ENCODE peak calls at places on chromosomes 6 and 20, in eight cellular contexts. One of them, this sample, is unnamed.

GRCh38 chr6:155630085-155630484 is 174.4 kb upstream of the NOX3 start:
- DNase-seq in body of pancreas: no peak
- DNase-seq in PC-9: no peak
- DNase-seq in PC-3: peak
- DNase-seq in ovary: no peak
- DNase-seq in CD8-positive, alpha-beta memory T cell: no peak
- DNase-seq in H9: no peak
- DNase-seq in RWPE1: no peak
- DNase-seq in this sample: no peak

GRCh38 chr6:8829296-8829695 is 394.0 kb upstream of the SLC35B3 start:
- DNase-seq in PC-3: no peak
- DNase-seq in PC-9: no peak
- DNase-seq in body of pancreas: no peak
- DNase-seq in H9: no peak
- DNase-seq in RWPE1: no peak
- DNase-seq in CD8-positive, alpha-beta memory T cell: no peak
- DNase-seq in ovary: no peak
- DNase-seq in this sample: no peak

GRCh38 chr20:50745634-50746137 is 14.3 kb downstream of the PARD6B start:
- DNase-seq in body of pancreas: no peak
- DNase-seq in PC-3: peak
- DNase-seq in RWPE1: no peak
- DNase-seq in PC-9: no peak
- DNase-seq in CD8-positive, alpha-beta memory T cell: no peak
- DNase-seq in ovary: no peak
- DNase-seq in H9: no peak
- DNase-seq in this sample: no peak

GRCh38 chr6:90406142-90406794 is 109.6 kb upstream of the BACH2 start:
- DNase-seq in ovary: no peak
- DNase-seq in PC-3: peak
- DNase-seq in H9: no peak
- DNase-seq in body of pancreas: no peak
- DNase-seq in RWPE1: peak
- DNase-seq in CD8-positive, alpha-beta memory T cell: no peak
- DNase-seq in PC-9: no peak
- DNase-seq in this sample: peak

GRCh38 chr6:73451166-73452106 is 661 bp downstream of the CGAS start:
- DNase-seq in body of pancreas: peak
- DNase-seq in PC-9: peak
- DNase-seq in CD8-positive, alpha-beta memory T cell: peak
- DNase-seq in RWPE1: peak
- DNase-seq in ovary: peak
- DNase-seq in H9: peak
- DNase-seq in PC-3: peak
- DNase-seq in this sample: peak

GRCh38 chr6:119142051-119142450 is 63.6 kb upstream of the FAM184A start:
- DNase-seq in CD8-positive, alpha-beta memory T cell: no peak
- DNase-seq in H9: no peak
- DNase-seq in PC-9: no peak
- DNase-seq in PC-3: no peak
- DNase-seq in ovary: no peak
- DNase-seq in RWPE1: no peak
- DNase-seq in body of pancreas: no peak
- DNase-seq in this sample: no peak

GRCh38 chr20:18019068-18019467 is 38.6 kb downstream of the OVOL2 start:
- DNase-seq in body of pancreas: no peak
- DNase-seq in PC-3: peak
- DNase-seq in PC-9: no peak
- DNase-seq in RWPE1: no peak
- DNase-seq in CD8-positive, alpha-beta memory T cell: no peak
- DNase-seq in H9: peak
- DNase-seq in ovary: no peak
- DNase-seq in this sample: no peak

GRCh38 chr6:84065718-84066290 is 32.2 kb downstream of the MRAP2 start:
- DNase-seq in CD8-positive, alpha-beta memory T cell: no peak
- DNase-seq in RWPE1: peak
- DNase-seq in H9: no peak
- DNase-seq in body of pancreas: no peak
- DNase-seq in PC-3: peak
- DNase-seq in ovary: no peak
- DNase-seq in PC-9: no peak
- DNase-seq in this sample: peak

GRCh38 chr6:151240861-151241642 is 1.3 kb downstream of the AKAP12 start:
- DNase-seq in PC-3: peak
- DNase-seq in CD8-positive, alpha-beta memory T cell: no peak
- DNase-seq in PC-9: peak
- DNase-seq in RWPE1: peak
- DNase-seq in body of pancreas: peak
- DNase-seq in H9: peak
- DNase-seq in ovary: peak
- DNase-seq in this sample: peak

GRCh38 chr20:59805786-59806577 is 127.5 kb downstream of the SYCP2 start:
- DNase-seq in CD8-positive, alpha-beta memory T cell: no peak
- DNase-seq in body of pancreas: no peak
- DNase-seq in PC-3: no peak
- DNase-seq in ovary: no peak
- DNase-seq in PC-9: no peak
- DNase-seq in H9: peak
- DNase-seq in RWPE1: no peak
- DNase-seq in this sample: no peak

GRCh38 chr20:37245181-37245580 is 16.4 kb downstream of the GHRH start:
- DNase-seq in ovary: no peak
- DNase-seq in body of pancreas: no peak
- DNase-seq in PC-3: no peak
- DNase-seq in PC-9: no peak
- DNase-seq in RWPE1: no peak
- DNase-seq in CD8-positive, alpha-beta memory T cell: no peak
- DNase-seq in H9: no peak
- DNase-seq in this sample: no peak
- H3K27ac ChIP-seq in ovary: no peak
- H3K27ac ChIP-seq in body of pancreas: no peak
- H3K27ac ChIP-seq in PC-3: no peak
- H3K27ac ChIP-seq in PC-9: no peak
- H3K27ac ChIP-seq in RWPE1: peak
- H3K27ac ChIP-seq in CD8-positive, alpha-beta memory T cell: no peak
- H3K27ac ChIP-seq in H9: no peak
- H3K27ac ChIP-seq in this sample: no peak

DNA sequence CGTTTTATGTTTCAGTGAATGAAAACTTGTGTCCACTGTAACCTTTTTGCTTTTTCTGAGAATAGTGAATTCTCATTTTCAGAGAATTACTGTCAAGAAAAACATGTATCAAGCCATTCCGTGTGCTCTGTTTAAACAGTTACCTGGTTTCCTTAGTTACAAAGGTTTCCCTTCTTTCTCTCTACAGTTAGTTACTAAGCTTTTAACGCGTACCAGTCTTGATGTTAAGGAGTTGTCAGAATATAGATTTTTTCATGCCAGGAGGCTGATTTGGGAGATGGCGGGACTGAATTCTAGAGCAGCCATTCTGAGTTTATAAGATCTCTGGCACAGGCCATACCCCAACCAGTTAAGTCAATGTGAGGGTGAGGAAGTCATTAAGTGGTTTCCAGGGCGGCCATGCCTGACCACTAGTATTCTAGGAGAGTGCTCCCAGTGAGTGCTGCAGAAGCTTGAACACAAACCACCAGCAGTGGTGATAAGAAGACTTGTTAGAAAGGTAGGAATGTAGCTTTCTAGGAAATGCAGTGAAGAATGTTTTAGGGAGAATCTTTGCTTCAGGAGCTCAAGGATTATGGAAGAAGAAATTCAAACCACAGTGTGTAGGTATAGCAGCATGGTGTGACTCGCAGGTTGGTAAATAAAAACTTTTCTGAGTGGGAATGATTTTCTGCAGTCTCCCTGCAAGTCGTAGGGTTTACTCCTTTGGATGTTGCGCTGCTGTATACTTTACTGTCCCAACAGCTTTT is 112.9 kb downstream of the JARID2 start:
- DNase-seq in H9: no peak
- DNase-seq in RWPE1: no peak
- DNase-seq in PC-9: no peak
- DNase-seq in ovary: no peak
- DNase-seq in body of pancreas: no peak
- DNase-seq in CD8-positive, alpha-beta memory T cell: no peak
- DNase-seq in PC-3: peak
- DNase-seq in this sample: no peak
- H3K27ac ChIP-seq in H9: no peak
- H3K27ac ChIP-seq in RWPE1: no peak
- H3K27ac ChIP-seq in PC-9: no peak
- H3K27ac ChIP-seq in ovary: no peak
- H3K27ac ChIP-seq in body of pancreas: no peak
- H3K27ac ChIP-seq in CD8-positive, alpha-beta memory T cell: no peak
- H3K27ac ChIP-seq in PC-3: no peak
- H3K27ac ChIP-seq in this sample: no peak

DNA sequence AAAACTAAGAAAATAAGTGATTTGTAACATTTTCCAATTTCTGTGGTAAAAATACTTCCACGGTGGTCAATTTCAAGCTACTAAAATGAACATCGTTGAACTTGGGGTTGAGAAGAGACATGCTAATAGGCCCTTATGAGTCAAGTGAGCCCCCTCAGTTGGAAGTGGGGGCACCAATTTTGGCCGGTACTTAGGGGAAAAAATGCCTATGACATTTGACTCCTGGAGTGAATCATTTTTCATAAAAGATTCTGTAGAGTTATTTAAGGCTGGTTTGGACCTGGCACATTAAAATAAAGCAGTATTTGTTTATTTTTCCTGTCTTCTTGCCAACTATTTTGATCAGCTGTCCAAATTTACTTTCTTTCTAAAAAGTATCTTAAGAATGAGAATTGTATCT is 32.4 kb upstream of the CAP2 start:
- DNase-seq in RWPE1: no peak
- DNase-seq in CD8-positive, alpha-beta memory T cell: no peak
- DNase-seq in PC-9: no peak
- DNase-seq in ovary: no peak
- DNase-seq in H9: no peak
- DNase-seq in body of pancreas: no peak
- DNase-seq in PC-3: peak
- DNase-seq in this sample: no peak
- H3K27ac ChIP-seq in RWPE1: no peak
- H3K27ac ChIP-seq in CD8-positive, alpha-beta memory T cell: no peak
- H3K27ac ChIP-seq in PC-9: no peak
- H3K27ac ChIP-seq in ovary: no peak
- H3K27ac ChIP-seq in H9: no peak
- H3K27ac ChIP-seq in body of pancreas: no peak
- H3K27ac ChIP-seq in PC-3: no peak
- H3K27ac ChIP-seq in this sample: no peak

DNA sequence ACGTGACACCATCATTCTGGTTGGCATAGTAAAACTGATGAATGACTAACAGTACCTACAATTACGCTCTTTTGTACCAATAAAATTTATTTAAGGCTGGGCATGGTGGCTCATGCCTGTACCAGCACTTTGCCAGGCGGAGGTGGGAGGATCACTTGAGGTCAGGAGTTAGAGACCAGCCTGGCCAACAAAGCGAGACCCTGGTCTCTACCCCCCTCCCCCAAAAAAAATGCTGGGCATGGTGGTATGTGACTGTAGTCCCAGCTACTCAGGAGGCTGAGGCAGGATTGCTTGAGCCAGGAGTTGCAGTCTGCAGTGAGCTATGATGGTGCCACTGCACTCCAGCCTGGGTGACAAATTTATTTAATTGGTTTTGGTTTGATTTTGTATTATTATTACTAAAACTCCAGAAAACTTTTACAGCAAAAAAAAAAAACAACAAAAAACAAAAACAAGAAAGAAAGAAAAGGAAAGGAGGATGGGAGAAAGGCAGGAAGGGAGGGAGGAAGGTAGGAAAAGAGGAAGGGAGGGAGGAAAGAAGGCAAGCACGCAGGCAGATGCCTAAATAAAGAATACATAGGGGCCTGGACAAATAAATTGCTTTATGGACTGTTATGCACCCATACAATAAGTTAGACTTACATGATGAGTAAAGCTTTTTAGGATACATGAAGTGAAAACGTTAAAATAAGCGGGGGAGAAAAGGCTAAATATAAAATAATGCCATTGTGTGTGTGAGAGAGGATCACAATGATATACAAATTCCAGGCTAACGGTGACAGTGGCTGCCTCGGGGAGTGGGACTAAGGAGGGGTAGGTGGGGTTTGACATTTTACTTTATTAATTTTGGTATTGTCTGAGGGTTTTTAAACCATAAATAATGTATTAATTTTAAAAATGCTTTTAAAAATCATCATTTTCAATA is 682 bp upstream of the ZSCAN9 start:
- DNase-seq in body of pancreas: no peak
- DNase-seq in RWPE1: no peak
- DNase-seq in H9: no peak
- DNase-seq in CD8-positive, alpha-beta memory T cell: no peak
- DNase-seq in ovary: no peak
- DNase-seq in PC-3: no peak
- DNase-seq in PC-9: no peak
- DNase-seq in this sample: no peak
- H3K27ac ChIP-seq in body of pancreas: peak
- H3K27ac ChIP-seq in RWPE1: peak
- H3K27ac ChIP-seq in H9: no peak
- H3K27ac ChIP-seq in CD8-positive, alpha-beta memory T cell: peak
- H3K27ac ChIP-seq in ovary: no peak
- H3K27ac ChIP-seq in PC-3: peak
- H3K27ac ChIP-seq in PC-9: peak
- H3K27ac ChIP-seq in this sample: peak

GRCh38 chr6:156822747-156823206 is 45.6 kb downstream of the ARID1B start:
- DNase-seq in CD8-positive, alpha-beta memory T cell: no peak
- DNase-seq in RWPE1: no peak
- DNase-seq in PC-9: no peak
- DNase-seq in body of pancreas: no peak
- DNase-seq in PC-3: no peak
- DNase-seq in H9: no peak
- DNase-seq in ovary: no peak
- DNase-seq in this sample: no peak
- H3K27ac ChIP-seq in CD8-positive, alpha-beta memory T cell: no peak
- H3K27ac ChIP-seq in RWPE1: no peak
- H3K27ac ChIP-seq in PC-9: no peak
- H3K27ac ChIP-seq in body of pancreas: no peak
- H3K27ac ChIP-seq in PC-3: no peak
- H3K27ac ChIP-seq in H9: no peak
- H3K27ac ChIP-seq in ovary: no peak
- H3K27ac ChIP-seq in this sample: no peak

DNA sequence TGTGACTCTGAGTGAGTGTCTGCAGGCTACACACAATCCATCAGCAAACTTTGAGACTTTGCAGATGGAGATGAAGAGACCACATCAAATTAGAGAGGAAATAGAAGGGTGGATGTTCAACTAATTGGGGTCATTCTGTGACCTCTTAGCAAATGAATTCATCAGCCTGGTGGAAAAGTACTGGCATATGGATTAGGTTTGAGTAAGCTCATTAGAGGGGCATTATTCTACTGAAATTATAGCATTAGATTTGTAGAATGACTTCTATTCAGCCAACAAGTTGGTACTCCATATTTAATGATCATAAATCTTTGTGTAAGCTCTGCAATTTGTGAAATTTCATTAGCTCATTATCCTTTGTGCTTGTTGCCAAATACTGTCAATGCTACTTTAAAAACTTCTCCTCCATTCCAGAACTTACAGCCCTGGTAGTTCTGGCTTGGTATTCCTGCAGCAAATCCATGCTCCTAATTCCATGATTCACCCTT is 63.8 kb downstream of the ADTRP start:
- DNase-seq in H9: no peak
- DNase-seq in body of pancreas: no peak
- DNase-seq in RWPE1: no peak
- DNase-seq in PC-9: no peak
- DNase-seq in CD8-positive, alpha-beta memory T cell: no peak
- DNase-seq in PC-3: no peak
- DNase-seq in ovary: no peak
- DNase-seq in this sample: no peak
- H3K27ac ChIP-seq in H9: no peak
- H3K27ac ChIP-seq in body of pancreas: no peak
- H3K27ac ChIP-seq in RWPE1: no peak
- H3K27ac ChIP-seq in PC-9: no peak
- H3K27ac ChIP-seq in CD8-positive, alpha-beta memory T cell: no peak
- H3K27ac ChIP-seq in PC-3: no peak
- H3K27ac ChIP-seq in ovary: no peak
- H3K27ac ChIP-seq in this sample: no peak

GRCh38 chr20:63587781-63588591 is 13.9 kb upstream of the HELZ2 start:
- DNase-seq in body of pancreas: no peak
- DNase-seq in PC-9: no peak
- DNase-seq in RWPE1: no peak
- DNase-seq in H9: no peak
- DNase-seq in ovary: no peak
- DNase-seq in CD8-positive, alpha-beta memory T cell: no peak
- DNase-seq in PC-3: no peak
- DNase-seq in this sample: no peak
- H3K27ac ChIP-seq in body of pancreas: no peak
- H3K27ac ChIP-seq in PC-9: no peak
- H3K27ac ChIP-seq in RWPE1: peak
- H3K27ac ChIP-seq in H9: no peak
- H3K27ac ChIP-seq in ovary: no peak
- H3K27ac ChIP-seq in CD8-positive, alpha-beta memory T cell: no peak
- H3K27ac ChIP-seq in PC-3: no peak
- H3K27ac ChIP-seq in this sample: no peak